ENCODE peak calls at places on chromosomes 5 and 9, in four cellular contexts. One of them, this sample, is unnamed.

GRCh38 chr5:157994271-157994691 is 135.3 kb upstream of the CLINT1 start:
- ATAC-seq in body of pancreas: no peak
- ATAC-seq in CD8-positive, alpha-beta T cell: peak; percentile 72
- ATAC-seq in left cardiac atrium: peak; percentile 23
- ATAC-seq in this sample: no peak

GRCh38 chr9:123201083-123201482 is 67.3 kb downstream of the STRBP start:
- ATAC-seq in body of pancreas: no peak
- ATAC-seq in CD8-positive, alpha-beta T cell: no peak
- ATAC-seq in left cardiac atrium: no peak
- ATAC-seq in this sample: peak; percentile 57

GRCh38 chr5:68838157-68838718 is 255.6 kb upstream of the SLC30A5 start:
- ATAC-seq in body of pancreas: no peak
- ATAC-seq in CD8-positive, alpha-beta T cell: no peak
- ATAC-seq in left cardiac atrium: no peak
- ATAC-seq in this sample: no peak

GRCh38 chr5:79924936-79925893 is 65.8 kb downstream of the MTX3 start:
- ATAC-seq in body of pancreas: no peak
- ATAC-seq in CD8-positive, alpha-beta T cell: no peak
- ATAC-seq in left cardiac atrium: no peak
- ATAC-seq in this sample: no peak

GRCh38 chr5:153480401-153480800 is 10.1 kb upstream of the GRIA1 start:
- ATAC-seq in body of pancreas: no peak
- ATAC-seq in CD8-positive, alpha-beta T cell: no peak
- ATAC-seq in left cardiac atrium: no peak
- ATAC-seq in this sample: peak; percentile 31

GRCh38 chr5:113381015-113381326 is 53.8 kb downstream of the TSSK1B start:
- ATAC-seq in body of pancreas: no peak
- ATAC-seq in CD8-positive, alpha-beta T cell: no peak
- ATAC-seq in left cardiac atrium: no peak
- ATAC-seq in this sample: no peak

GRCh38 chr5:38448553-38449350 is 107.7 kb downstream of the LIFR start:
- ATAC-seq in body of pancreas: no peak
- ATAC-seq in CD8-positive, alpha-beta T cell: no peak
- ATAC-seq in left cardiac atrium: peak; percentile 16
- ATAC-seq in this sample: no peak

GRCh38 chr5:14222182-14222581 is 79.0 kb downstream of the TRIO start:
- ATAC-seq in body of pancreas: no peak
- ATAC-seq in CD8-positive, alpha-beta T cell: no peak
- ATAC-seq in left cardiac atrium: no peak
- ATAC-seq in this sample: no peak

GRCh38 chr5:123144096-123144495 is 55.1 kb downstream of the PRDM6 start:
- ATAC-seq in body of pancreas: no peak
- ATAC-seq in CD8-positive, alpha-beta T cell: no peak
- ATAC-seq in left cardiac atrium: no peak
- ATAC-seq in this sample: no peak

GRCh38 chr9:133841167-133841812 is 103.1 kb upstream of the SARDH start:
- ATAC-seq in body of pancreas: no peak
- ATAC-seq in CD8-positive, alpha-beta T cell: no peak
- ATAC-seq in left cardiac atrium: no peak
- ATAC-seq in this sample: no peak

GRCh38 chr5:135864503-135865443 is 30.3 kb downstream of the SLC25A48 start:
- ATAC-seq in body of pancreas: no peak
- ATAC-seq in CD8-positive, alpha-beta T cell: no peak
- ATAC-seq in left cardiac atrium: peak; percentile 85
- ATAC-seq in this sample: no peak

GRCh38 chr5:133259199-133259997 is 207.6 kb downstream of the HSPA4 start:
- ATAC-seq in body of pancreas: no peak
- ATAC-seq in CD8-positive, alpha-beta T cell: peak; percentile 55
- ATAC-seq in left cardiac atrium: no peak
- ATAC-seq in this sample: no peak

GRCh38 chr5:149938272-149938671 is 6.3 kb downstream of the PDE6A start:
- ATAC-seq in body of pancreas: no peak
- ATAC-seq in CD8-positive, alpha-beta T cell: no peak
- ATAC-seq in left cardiac atrium: no peak
- ATAC-seq in this sample: no peak

GRCh38 chr5:67194169-67194568 is 2.4 kb downstream of the CD180 start:
- ATAC-seq in body of pancreas: no peak
- ATAC-seq in CD8-positive, alpha-beta T cell: no peak
- ATAC-seq in left cardiac atrium: no peak
- ATAC-seq in this sample: peak; percentile 6

GRCh38 chr5:3678801-3679200 is 83.2 kb downstream of the IRX1 start:
- ATAC-seq in body of pancreas: no peak
- ATAC-seq in CD8-positive, alpha-beta T cell: no peak
- ATAC-seq in left cardiac atrium: no peak
- ATAC-seq in this sample: no peak

GRCh38 chr9:109241931-109242330 is 74.9 kb upstream of the FRRS1L start:
- ATAC-seq in body of pancreas: no peak
- ATAC-seq in CD8-positive, alpha-beta T cell: no peak
- ATAC-seq in left cardiac atrium: no peak
- ATAC-seq in this sample: no peak

GRCh38 chr5:107415762-107416161 is 255.0 kb downstream of the EFNA5 start:
- ATAC-seq in body of pancreas: no peak
- ATAC-seq in CD8-positive, alpha-beta T cell: no peak
- ATAC-seq in left cardiac atrium: no peak
- ATAC-seq in this sample: no peak

GRCh38 chr5:75886706-75887105 is 169.5 kb upstream of the POC5 start:
- ATAC-seq in body of pancreas: no peak
- ATAC-seq in CD8-positive, alpha-beta T cell: no peak
- ATAC-seq in left cardiac atrium: no peak
- ATAC-seq in this sample: no peak

GRCh38 chr5:87015908-87016307 is 251.8 kb upstream of the RASA1 start:
- ATAC-seq in body of pancreas: no peak
- ATAC-seq in CD8-positive, alpha-beta T cell: no peak
- ATAC-seq in left cardiac atrium: no peak
- ATAC-seq in this sample: peak; percentile 67

GRCh38 chr5:178545156-178545555 is 45.0 kb downstream of the COL23A1 start:
- ATAC-seq in body of pancreas: no peak
- ATAC-seq in CD8-positive, alpha-beta T cell: no peak
- ATAC-seq in left cardiac atrium: no peak
- ATAC-seq in this sample: no peak